ENCODE peak calls at places on chromosomes 5 and 9, in seven cellular contexts. Q, C, W, B, A, V and Y are unnamed samples.

GRCh38 chr5:172868924-172869565 is 35.0 kb downstream of the ERGIC1 start:
- DNase-seq in Q (no peak), C (peak; percentile 95), W (peak; percentile 92), B (no peak), A (no peak), V (peak; percentile 96), Y (peak; percentile 94)

GRCh38 chr9:120386390-120387131 is 193.4 kb downstream of the CDK5RAP2 start:
- DNase-seq in Q (peak; percentile 85), C (no peak), W (peak; percentile 54), B (no peak), A (no peak), V (no peak), Y (peak; percentile 71)

GRCh38 chr5:131081371-131081770 is 83.7 kb downstream of the HINT1 start:
- DNase-seq in Q (no peak), C (peak; percentile 52), W (peak; percentile 59), B (no peak), A (no peak), V (peak; percentile 0), Y (peak; percentile 34)

GRCh38 chr9:83986765-83987401 is 6.3 kb downstream of the RMI1 start:
- DNase-seq in Q (peak; percentile 17), C (no peak), W (no peak), B (no peak), A (peak; percentile 49), V (peak; percentile 37), Y (peak; percentile 56)

GRCh38 chr9:23543420-23543819 is 282.6 kb downstream of the ELAVL2 start:
- DNase-seq in Q (no peak), C (no peak), W (no peak), B (no peak), A (no peak), V (no peak), Y (peak; percentile 16)

GRCh38 chr5:105581988-105582690 is 2019.5 kb upstream of the NUDT12 start:
- DNase-seq in Q (peak; percentile 38), C (no peak), W (no peak), B (no peak), A (no peak), V (no peak), Y (no peak)

GRCh38 chr9:131707677-131708612 is 31.9 kb downstream of the RAPGEF1 start:
- DNase-seq in Q (peak; percentile 51), C (peak; percentile 66), W (no peak), B (no peak), A (peak; percentile 55), V (peak; percentile 81), Y (peak; percentile 75)

GRCh38 chr5:55407059-55407684 is 99.4 kb downstream of the MTREX start:
- DNase-seq in Q (peak; percentile 18), C (peak; percentile 71), W (peak; percentile 14), B (no peak), A (no peak), V (peak; percentile 64), Y (peak; percentile 65)

GRCh38 chr9:73233359-73233758 is 81.7 kb downstream of the ANXA1 start:
- DNase-seq in Q (no peak), C (no peak), W (no peak), B (no peak), A (no peak), V (no peak), Y (no peak)

GRCh38 chr9:124665391-124666058 is 105.6 kb downstream of the NR6A1 start:
- DNase-seq in Q (no peak), C (peak; percentile 12), W (peak; percentile 38), B (no peak), A (no peak), V (peak; percentile 81), Y (peak; percentile 53)

GRCh38 chr9:69785757-69786156 is 25.9 kb upstream of the PTAR1 start:
- DNase-seq in Q (no peak), C (peak; percentile 28), W (no peak), B (no peak), A (no peak), V (peak; percentile 78), Y (peak; percentile 32)

GRCh38 chr5:180090769-180091546 is 19.4 kb upstream of the RNF130 start:
- DNase-seq in Q (peak; percentile 2), C (peak; percentile 20), W (no peak), B (no peak), A (peak; percentile 51), V (peak; percentile 14), Y (peak; percentile 48)

GRCh38 chr5:177601577-177602457 is 1.9 kb downstream of the B4GALT7 start:
- DNase-seq in Q (no peak), C (peak; percentile 17), W (no peak), B (peak; percentile 30), A (peak; percentile 40), V (no peak), Y (no peak)

GRCh38 chr5:139976703-139977102 is 66.4 kb downstream of the NRG2 start:
- DNase-seq in Q (no peak), C (no peak), W (no peak), B (no peak), A (no peak), V (no peak), Y (no peak)

GRCh38 chr5:142915840-142916424 is 145.8 kb downstream of the ARHGAP26 start:
- DNase-seq in Q (peak; percentile 60), C (peak; percentile 20), W (no peak), B (no peak), A (no peak), V (peak; percentile 48), Y (peak; percentile 44)

GRCh38 chr9:33698267-33698666 is 97.1 kb upstream of the PRSS3 start:
- DNase-seq in Q (no peak), C (no peak), W (no peak), B (no peak), A (no peak), V (no peak), Y (peak; percentile 1)

GRCh38 chr5:152144556-152144955 is 219.9 kb upstream of the GLRA1 start:
- DNase-seq in Q (no peak), C (no peak), W (no peak), B (no peak), A (no peak), V (no peak), Y (no peak)

GRCh38 chr9:137167752-137168574 is 1.9 kb downstream of the LRRC26 start:
- DNase-seq in Q (peak; percentile 9), C (peak; percentile 40), W (no peak), B (no peak), A (no peak), V (no peak), Y (no peak)

GRCh38 chr5:98308231-98308630 is 465.2 kb upstream of the RGMB start:
- DNase-seq in Q (no peak), C (peak; percentile 28), W (no peak), B (no peak), A (no peak), V (no peak), Y (peak; percentile 26)

GRCh38 chr5:171336486-171337206 is 27.6 kb downstream of the TLX3 start:
- DNase-seq in Q (peak; percentile 46), C (peak; percentile 67), W (peak; percentile 8), B (peak; percentile 45), A (peak; percentile 53), V (peak; percentile 64), Y (peak; percentile 72)

GRCh38 chr5:67246108-67246507 is 49.5 kb upstream of the CD180 start:
- DNase-seq in Q (peak; percentile 54), C (peak; percentile 91), W (peak; percentile 61), B (no peak), A (no peak), V (peak; percentile 82), Y (peak; percentile 85)

GRCh38 chr5:176424181-176424580 is 7.8 kb upstream of the CLTB start:
- DNase-seq in Q (no peak), C (no peak), W (no peak), B (no peak), A (no peak), V (no peak), Y (no peak)

GRCh38 chr5:175922192-175922885 is 45.8 kb downstream of the THOC3 start:
- DNase-seq in Q (no peak), C (peak; percentile 93), W (peak; percentile 92), B (no peak), A (peak; percentile 29), V (peak; percentile 99), Y (peak; percentile 94)

GRCh38 chr9:127566351-127567001 is 45.6 kb upstream of the STXBP1 start:
- DNase-seq in Q (no peak), C (no peak), W (no peak), B (no peak), A (no peak), V (no peak), Y (no peak)

GRCh38 chr9:83239787-83240186 is 176.8 kb upstream of the RASEF start:
- DNase-seq in Q (no peak), C (no peak), W (no peak), B (no peak), A (no peak), V (no peak), Y (no peak)

GRCh38 chr9:90071257-90071656 is 466.4 kb downstream of the GADD45G start:
- DNase-seq in Q (no peak), C (no peak), W (no peak), B (no peak), A (no peak), V (no peak), Y (no peak)